ENCODE peak calls at places on chromosome 2, in nine cellular contexts. T is adrenal gland; J is neuronal stem cell; R is spleen; U is breast epithelium; K is left lung; M is upper lobe of right lung; P is CD8-positive, alpha-beta T cell; H is A549. L is an unnamed sample. For H3K4me1, the result is how much of the 10 kb centered on the place peaks cover.

GRCh38 chr2:27209621-27210401 is 2.0 kb upstream of the ATRAID start:
- DNase-seq in R (no peak), J (no peak), U (no peak), K (no peak), T (no peak), M (no peak), H (no peak), P (no peak), L (no peak)

GRCh38 chr2:128309341-128310093 is 9.2 kb downstream of the HS6ST1 start:
- DNase-seq in P (no peak), K (peak), T (peak), U (no peak), M (peak), H (no peak), J (peak), R (peak), L (peak)

GRCh38 chr2:189222440-189222839 is 42.9 kb upstream of the COL5A2 start:
- DNase-seq in R (no peak), J (no peak), U (no peak), T (no peak), P (no peak), H (no peak), K (peak), M (peak), L (peak)

GRCh38 chr2:100517556-100517955 is 45.2 kb upstream of the PDCL3 start:
- DNase-seq in T (no peak), U (no peak), H (no peak), M (no peak), R (no peak), P (no peak), K (no peak), J (no peak), L (no peak)

GRCh38 chr2:190714958-190715357 is 66.1 kb downstream of the NAB1 start:
- DNase-seq in P (no peak), J (no peak), R (no peak), U (no peak), H (no peak), T (no peak), M (no peak), K (no peak), L (no peak)

GRCh38 chr2:188766086-188766856 is 207.9 kb upstream of the COL3A1 start:
- DNase-seq in K (no peak), R (no peak), J (no peak), M (no peak), H (no peak), T (no peak), P (no peak), U (no peak), L (no peak)

GRCh38 chr2:95023222-95023597 is 2.3 kb upstream of the MAL start:
- DNase-seq in H (no peak), R (no peak), J (no peak), M (no peak), U (no peak), T (no peak), P (peak), K (no peak), L (no peak)

GRCh38 chr2:91477731-91478672 is 2786.5 kb downstream of the RPIA start:
- DNase-seq in R (peak), T (peak), P (no peak), K (peak), M (peak), U (no peak), H (no peak), J (peak), L (no peak)

GRCh38 chr2:217932661-217933325 is 70.0 kb downstream of the TNS1 start:
- DNase-seq in H (no peak), M (no peak), J (no peak), R (no peak), P (no peak), U (no peak), T (no peak), K (no peak), L (no peak)

GRCh38 chr2:148244593-148245292 is 223.9 kb downstream of the MBD5 start:
- DNase-seq in K (no peak), H (no peak), R (no peak), U (no peak), J (no peak), M (no peak), T (no peak), P (no peak), L (no peak)

GRCh38 chr2:10863837-10864236 is 47.9 kb upstream of the KCNF1 start:
- DNase-seq in U (no peak), K (no peak), H (no peak), J (no peak), M (no peak), R (no peak), P (no peak), T (peak), L (no peak)

GRCh38 chr2:214542866-214543265 is 132.0 kb downstream of the VWC2L start:
- DNase-seq in R (no peak), K (no peak), M (no peak), T (no peak), U (no peak), P (no peak), H (no peak), J (no peak), L (no peak)

GRCh38 chr2:208092093-208092832 is 32.1 kb downstream of the CRYGD start:
- DNase-seq in T (no peak), U (no peak), J (no peak), P (no peak), K (no peak), M (no peak), R (no peak), H (no peak), L (no peak)

GRCh38 chr2:20574930-20575329 is 76.0 kb downstream of the HS1BP3 start:
- DNase-seq in T (no peak), M (no peak), H (no peak), K (no peak), J (no peak), U (no peak), R (no peak), P (no peak), L (no peak)

GRCh38 chr2:109594246-109594900 is 19.4 kb downstream of the SEPTIN10 start:
- DNase-seq in J (no peak), R (no peak), P (no peak), K (no peak), M (no peak), H (no peak), T (no peak), U (no peak), L (no peak)

DNA sequence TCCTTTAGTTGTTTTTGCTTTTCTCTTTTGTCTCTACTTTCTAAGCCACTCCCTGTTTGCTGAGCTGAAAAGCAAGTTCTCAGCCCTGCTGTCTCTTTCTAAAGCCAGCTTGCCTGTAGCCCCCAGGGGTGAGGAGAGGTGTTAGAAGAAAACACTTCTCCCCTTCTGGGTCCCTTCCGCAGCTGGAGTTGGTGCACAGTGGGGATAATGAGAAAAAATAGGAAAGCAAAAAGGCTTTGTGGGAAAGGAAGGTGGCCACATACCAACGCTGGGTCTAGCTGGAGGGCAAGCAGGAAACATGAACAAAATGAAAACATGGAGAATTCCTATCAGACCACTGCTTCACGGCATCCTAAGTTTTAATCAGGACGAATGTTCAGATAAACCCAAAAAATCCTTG is 15.5 kb upstream of the SLC20A1 start:
- DNase-seq in U (peak), R (no peak), J (no peak), H (no peak), K (no peak), T (peak), M (peak), P (no peak), L (no peak)
- H3K4me1 ChIP-seq in U (under half), R (half or more), J (under half), H (half or more), K (half or more), T (under half), M (under half), P (half or more), L (under half)

DNA sequence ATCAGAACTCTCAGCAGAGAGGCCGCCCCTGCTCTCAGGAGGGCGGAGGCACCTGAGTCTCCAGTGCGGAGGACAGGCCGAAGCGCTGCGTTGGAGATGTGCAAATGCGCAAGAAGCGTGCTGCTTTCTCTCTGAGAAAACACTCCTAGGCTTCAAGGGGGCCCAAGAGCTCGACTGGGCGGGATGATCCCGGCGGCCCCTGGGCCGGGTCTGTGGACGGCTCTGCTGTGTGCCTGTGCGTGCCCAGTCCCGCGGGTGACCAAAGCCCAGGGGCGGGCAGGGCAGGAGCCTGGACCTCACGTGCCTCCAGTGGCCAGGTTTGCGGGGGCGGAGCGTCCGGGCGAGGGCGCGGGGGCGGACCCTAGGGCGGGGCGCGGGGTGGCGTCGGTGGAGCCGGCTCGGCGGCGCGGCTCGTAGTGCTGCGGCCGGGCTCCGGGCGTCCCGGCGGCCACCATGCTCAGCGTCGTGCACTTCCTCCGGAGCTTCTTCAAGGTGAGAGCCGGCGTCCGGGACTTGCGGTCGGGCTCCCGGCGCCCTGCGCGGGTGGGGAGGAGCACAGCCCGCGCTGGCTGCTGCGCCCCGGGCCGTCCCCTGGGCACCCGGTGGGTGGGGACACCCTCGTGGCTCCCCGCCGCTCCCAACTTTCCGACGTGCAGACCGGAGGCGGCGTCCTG is at the start of gene ARHGEF4:
- DNase-seq in H (peak), R (peak), K (peak), M (peak), U (no peak), P (no peak), T (no peak), J (peak), L (no peak)
- H3K4me3 ChIP-seq in H (peak), R (peak), K (peak), M (peak), U (peak), P (no peak), T (no peak), J (no peak), L (no peak)

DNA sequence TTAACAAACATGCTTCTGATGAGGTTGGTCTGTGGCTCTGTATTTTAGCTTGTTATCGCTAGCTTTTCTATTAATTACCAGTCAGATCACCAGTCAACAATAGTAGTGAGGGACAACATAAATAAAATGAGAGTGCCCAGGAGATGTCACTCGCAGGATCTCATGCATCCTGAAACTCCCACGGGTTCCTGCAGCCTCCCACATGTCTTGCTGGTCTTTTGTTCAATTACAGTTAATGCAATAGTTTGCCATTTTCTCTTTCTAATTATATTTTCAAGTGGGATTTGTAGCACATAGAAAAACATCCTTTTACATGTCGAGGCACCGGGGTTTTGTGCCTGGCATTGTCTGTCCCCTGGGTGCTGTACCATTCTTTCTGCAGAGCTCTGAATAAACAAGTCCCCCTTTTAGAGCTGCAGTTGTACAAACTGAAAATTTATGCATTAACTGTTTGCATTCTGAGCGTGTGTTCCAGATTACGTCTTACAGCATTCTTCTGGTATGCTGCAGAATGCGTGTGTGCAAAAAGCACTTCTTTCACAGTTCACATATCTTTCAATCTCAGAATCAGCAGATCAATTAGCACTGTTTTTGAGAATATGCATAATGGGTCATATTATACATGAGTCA is 27.4 kb downstream of the MEIS1 start:
- DNase-seq in R (no peak), U (no peak), P (no peak), K (no peak), H (no peak), M (no peak), J (no peak), T (no peak), L (no peak)
- H3K4me1 ChIP-seq in R (under half), U (under half), P (under half), K (under half), H (under half), M (under half), J (under half), T (half or more), L (under half)

DNA sequence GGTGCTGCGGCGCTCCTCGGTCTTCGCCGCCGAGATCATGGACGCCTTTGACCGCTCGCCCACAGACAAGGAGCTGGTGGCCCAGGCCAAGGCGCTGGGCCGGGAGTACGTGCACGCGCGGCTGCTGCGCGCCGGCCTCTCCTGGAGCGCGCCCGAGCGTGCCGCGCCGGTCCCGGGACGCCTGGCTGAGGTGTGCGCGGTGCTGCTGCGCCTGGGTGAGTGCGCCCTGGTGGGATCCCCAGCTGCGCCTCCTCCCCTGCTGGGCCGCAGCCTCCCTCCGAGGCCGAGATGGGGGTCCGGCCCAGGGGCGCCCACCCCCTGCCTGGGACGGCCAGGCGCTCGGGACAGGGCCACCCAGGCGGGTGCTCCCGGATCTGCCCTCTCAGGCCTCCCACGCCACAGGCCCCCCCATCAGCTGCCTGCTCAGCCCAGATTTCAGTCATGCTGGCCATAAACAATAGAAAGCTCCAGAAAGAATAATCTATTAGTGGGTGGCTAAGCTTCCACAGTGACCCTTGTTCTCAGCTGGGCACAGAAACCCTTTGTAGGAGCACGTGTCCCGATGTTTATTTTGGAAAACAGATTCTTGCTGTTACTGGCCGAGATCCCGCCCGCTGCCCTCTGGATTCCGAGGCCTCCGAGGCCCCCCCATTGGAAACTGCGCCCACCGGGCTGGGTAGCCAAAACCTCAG is 1.1 kb downstream of the BOK start:
- DNase-seq in K (peak), M (peak), T (no peak), U (no peak), P (no peak), J (no peak), H (peak), R (no peak), L (no peak)
- H3K4me3 ChIP-seq in K (peak), M (peak), T (peak), U (peak), P (peak), J (peak), H (peak), R (peak), L (peak)

DNA sequence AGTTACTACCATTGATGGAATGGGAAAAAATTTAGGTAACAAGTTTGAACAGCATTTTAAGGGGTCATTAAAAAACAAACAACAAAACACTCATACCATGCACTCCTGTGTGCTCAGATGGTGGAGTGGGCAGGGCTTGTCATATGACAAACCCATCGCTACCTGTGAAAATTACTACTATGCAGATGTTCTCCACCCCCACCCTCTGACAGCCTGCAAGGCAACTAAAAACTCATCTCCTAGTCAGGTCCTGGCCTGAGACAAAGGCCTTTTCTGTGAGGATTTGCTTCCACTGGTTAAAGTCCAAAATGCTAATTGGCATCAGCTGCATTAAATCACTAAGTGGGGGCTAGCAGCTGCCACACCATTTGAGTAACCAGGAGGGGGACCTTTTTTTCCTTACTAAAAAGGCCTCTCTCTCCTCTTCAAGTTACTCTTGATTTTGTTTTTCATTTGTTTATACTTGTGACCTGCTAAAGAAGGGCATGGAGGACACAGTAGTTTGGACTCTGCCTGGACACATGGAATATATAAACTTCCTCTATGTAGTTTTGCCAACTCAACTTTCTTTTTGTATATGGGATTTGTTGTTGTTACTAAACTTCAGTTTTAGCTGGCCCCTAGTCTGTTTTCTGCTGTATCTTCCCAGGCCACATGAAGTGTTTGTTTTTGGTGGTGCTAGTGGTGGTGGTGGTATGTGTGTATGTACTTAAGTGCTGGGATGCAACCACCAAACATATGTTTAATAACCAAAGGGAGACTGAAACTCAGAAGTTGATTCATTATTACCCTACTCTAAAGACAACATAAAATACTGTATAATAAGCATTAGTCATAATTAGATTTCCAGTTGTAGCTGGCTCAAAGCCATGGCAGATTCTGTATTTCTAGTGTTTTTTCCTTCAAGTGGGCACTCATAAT is 121.3 kb downstream of the MAP4K4 start:
- DNase-seq in P (no peak), R (no peak), H (no peak), J (no peak), U (no peak), T (no peak), K (no peak), M (no peak), L (no peak)
- H3K4me1 ChIP-seq in P (under half), R (under half), H (half or more), J (under half), U (under half), T (under half), K (under half), M (under half), L (under half)

DNA sequence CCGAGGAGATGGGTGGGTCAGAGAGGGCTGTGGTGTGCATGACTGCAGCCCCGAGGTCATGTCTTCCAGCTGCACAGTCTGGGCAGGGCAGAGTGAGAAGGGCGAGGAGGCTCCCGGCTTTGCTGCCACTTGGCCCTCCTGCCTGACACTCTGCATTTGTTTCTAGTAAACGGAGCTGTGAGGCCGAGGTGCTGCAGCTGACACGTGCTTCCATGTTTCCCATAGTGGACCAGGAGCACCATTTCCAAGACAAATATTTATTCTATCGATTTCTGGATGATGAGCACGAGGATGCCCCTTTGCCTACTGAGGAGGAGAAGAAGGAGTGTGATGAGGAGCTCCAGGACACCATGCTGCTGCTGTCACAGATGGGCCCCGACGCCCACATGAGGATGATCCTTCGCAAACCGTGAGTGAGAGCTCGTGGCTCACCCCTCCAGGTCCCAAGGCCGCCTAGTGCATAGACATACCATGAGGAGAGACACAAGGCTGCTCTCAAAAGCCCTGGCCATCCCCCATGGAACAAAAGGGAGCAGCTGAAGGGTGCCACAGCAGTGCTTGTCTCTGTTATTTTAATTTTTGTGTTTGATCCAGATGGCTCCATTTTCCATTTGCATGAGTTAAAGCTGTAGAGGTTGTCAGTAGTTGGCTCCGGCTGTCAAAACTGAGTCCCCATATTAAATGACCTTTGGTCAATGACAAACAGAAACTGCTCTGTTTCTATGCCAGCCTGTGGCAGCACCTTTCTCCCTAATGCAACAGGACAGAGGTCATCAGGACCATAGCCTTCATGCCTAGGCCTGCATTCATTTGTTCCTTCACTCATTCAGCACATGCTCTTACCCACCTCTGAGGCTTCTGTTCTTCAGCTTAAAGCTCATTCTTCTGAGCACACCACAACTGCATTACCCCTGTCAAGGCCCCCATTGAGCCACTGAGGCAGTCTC is 108.3 kb upstream of the MAP3K20 start:
- DNase-seq in M (no peak), P (no peak), R (no peak), H (no peak), U (no peak), K (peak), T (no peak), J (no peak), L (no peak)
- H3K4me3 ChIP-seq in M (no peak), P (no peak), R (no peak), H (no peak), U (no peak), K (no peak), T (no peak), J (no peak), L (no peak)

DNA sequence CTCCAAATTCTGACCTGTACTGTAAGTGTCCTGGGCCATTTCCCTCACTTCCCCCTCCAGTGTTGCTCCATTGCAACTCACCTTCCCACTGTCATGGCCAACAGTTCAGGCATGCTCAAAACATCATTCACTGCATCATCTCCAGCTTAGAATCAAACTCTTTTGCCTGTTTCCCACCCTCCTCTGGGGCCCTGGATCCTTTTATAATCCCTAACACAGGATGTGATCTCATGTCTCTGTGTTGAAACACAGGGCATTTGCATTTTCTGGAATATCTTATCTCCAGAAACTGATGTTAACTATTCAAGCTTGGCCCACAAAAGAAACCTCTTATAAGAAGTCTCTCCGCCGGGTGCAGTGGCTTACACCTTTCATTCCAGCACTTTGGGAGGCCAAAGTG is 3.0 kb downstream of the DPP4 start:
- DNase-seq in M (no peak), J (no peak), P (no peak), H (no peak), T (no peak), U (no peak), K (no peak), R (no peak), L (no peak)
- H3K4me1 ChIP-seq in M (under half), J (under half), P (under half), H (under half), T (under half), U (under half), K (under half), R (under half), L (under half)

L was measured in uterus.